ENCODE peak calls at places on chromosome 7, in eight cellular contexts. U, C, D, J, T, A, N and S are unnamed samples.

GRCh38 chr7:27176343-27176731 is 2.2 kb upstream of the HOXA10 start:
- DNase-seq in J (no peak), U (no peak), T (no peak), N (no peak), D (no peak), A (no peak), C (no peak), S (no peak)

GRCh38 chr7:41858196-41858595 is 155.3 kb upstream of the INHBA start:
- DNase-seq in D (no peak), N (no peak), T (peak), U (no peak), A (no peak), C (no peak), J (no peak), S (no peak)

GRCh38 chr7:24718977-24719491 is 38.2 kb downstream of the GSDME start:
- DNase-seq in D (no peak), N (no peak), A (no peak), T (no peak), C (peak), J (no peak), U (no peak), S (no peak)

GRCh38 chr7:104643587-104644217 is 315.3 kb downstream of the LHFPL3 start:
- DNase-seq in U (peak), A (no peak), N (no peak), C (peak), T (no peak), D (no peak), J (peak), S (no peak)

GRCh38 chr7:93914581-93915066 is 6.9 kb upstream of the GNG11 start:
- DNase-seq in D (no peak), A (no peak), J (peak), N (no peak), T (peak), C (no peak), U (no peak), S (no peak)

GRCh38 chr7:140390466-140391190 is 7.7 kb downstream of the SLC37A3 start:
- DNase-seq in D (no peak), U (no peak), J (peak), N (no peak), T (peak), C (peak), A (no peak), S (no peak)

GRCh38 chr7:1459930-1460756 is 873 bp upstream of the MICALL2 start:
- DNase-seq in C (peak), U (no peak), J (peak), N (no peak), T (no peak), A (peak), D (no peak), S (no peak)

GRCh38 chr7:27158436-27159277 is 2.2 kb upstream of the HOXA7 start:
- DNase-seq in C (no peak), J (no peak), U (no peak), N (no peak), A (no peak), D (no peak), T (no peak), S (no peak)

GRCh38 chr7:13903997-13904396 is 85.5 kb downstream of the ETV1 start:
- DNase-seq in J (peak), T (peak), N (no peak), A (no peak), C (no peak), D (no peak), U (no peak), S (no peak)

GRCh38 chr7:25732771-25733217 is 419.2 kb upstream of the NFE2L3 start:
- DNase-seq in T (no peak), U (no peak), C (no peak), D (no peak), A (no peak), J (no peak), N (no peak), S (no peak)

GRCh38 chr7:7274782-7275181 is 92.4 kb downstream of the C1GALT1 start:
- DNase-seq in N (no peak), U (no peak), C (no peak), A (no peak), T (peak), J (peak), D (no peak), S (no peak)

GRCh38 chr7:47392241-47392759 is 189.6 kb downstream of the TNS3 start:
- DNase-seq in C (no peak), U (no peak), A (no peak), N (no peak), D (no peak), T (peak), J (peak), S (no peak)